ENCODE peak calls at places on chromosomes 1 and 21, in eight cellular contexts. H is foreskin fibroblast, R is Calu3, F is fibroblast of the aortic adventitia, Z is astrocyte of the cerebellum, S is PC-3, V is mucosa of descending colon, B is OCI-LY7. G is an unnamed sample.

GRCh38 chr1:185232874-185233273 is 75.9 kb downstream of the SWT1 start:
- DNase-seq in H (no peak), R (no peak), F (no peak), Z (no peak), S (no peak), V (no peak), B (no peak), G (no peak)

GRCh38 chr1:43706598-43707190 is 642 bp upstream of the ST3GAL3 start:
- DNase-seq in H (no peak), R (peak), F (peak), Z (no peak), S (peak), V (peak), B (peak), G (no peak)

GRCh38 chr1:72283204-72284083 is 1.1 kb upstream of the NEGR1 start:
- DNase-seq in H (peak), R (peak), F (peak), Z (peak), S (peak), V (peak), B (no peak), G (peak)

GRCh38 chr1:41566274-41566885 is 81.9 kb upstream of the EDN2 start:
- DNase-seq in H (no peak), R (no peak), F (no peak), Z (no peak), S (no peak), V (no peak), B (no peak), G (no peak)

GRCh38 chr1:165595561-165595960 is 35.5 kb upstream of the MGST3 start:
- DNase-seq in H (peak), R (no peak), F (peak), Z (peak), S (peak), V (no peak), B (no peak), G (no peak)

GRCh38 chr21:31181089-31181757 is 142.9 kb upstream of the KRTAP19-8 start:
- DNase-seq in H (no peak), R (no peak), F (no peak), Z (no peak), S (no peak), V (no peak), B (no peak), G (no peak)

GRCh38 chr1:159851386-159851785 is 11.1 kb downstream of the VSIG8 start:
- DNase-seq in H (no peak), R (no peak), F (no peak), Z (no peak), S (no peak), V (no peak), B (peak), G (no peak)

GRCh38 chr1:96772349-96772748 is 50.8 kb downstream of the PTBP2 start:
- DNase-seq in H (no peak), R (no peak), F (no peak), Z (no peak), S (no peak), V (no peak), B (no peak), G (no peak)

GRCh38 chr21:39125752-39126485 is 57.3 kb downstream of the PSMG1 start:
- DNase-seq in H (peak), R (peak), F (peak), Z (peak), S (peak), V (peak), B (peak), G (peak)

GRCh38 chr1:119449964-119450363 is 35.0 kb downstream of the HSD3B2 start:
- DNase-seq in H (no peak), R (no peak), F (no peak), Z (no peak), S (peak), V (no peak), B (no peak), G (no peak)

GRCh38 chr1:99737016-99737415 is 29.4 kb downstream of the FRRS1 start:
- DNase-seq in H (peak), R (no peak), F (peak), Z (peak), S (peak), V (no peak), B (peak), G (no peak)

GRCh38 chr1:74673351-74674111 is at the start of gene ERICH3:
- DNase-seq in H (no peak), R (peak), F (peak), Z (no peak), S (no peak), V (no peak), B (no peak), G (no peak)

GRCh38 chr1:43766086-43766784 is 58.9 kb downstream of the ST3GAL3 start:
- DNase-seq in H (no peak), R (no peak), F (no peak), Z (no peak), S (no peak), V (no peak), B (no peak), G (no peak)

GRCh38 chr1:3656450-3657095 is 4.3 kb downstream of the TP73 start:
- DNase-seq in H (no peak), R (no peak), F (no peak), Z (no peak), S (no peak), V (no peak), B (no peak), G (no peak)

GRCh38 chr1:9182784-9183257 is 51.8 kb upstream of the H6PD start:
- DNase-seq in H (no peak), R (no peak), F (no peak), Z (no peak), S (no peak), V (no peak), B (no peak), G (no peak)

GRCh38 chr1:204828352-204828850 is 42.3 kb upstream of the NFASC start:
- DNase-seq in H (peak), R (peak), F (peak), Z (no peak), S (peak), V (peak), B (no peak), G (no peak)

GRCh38 chr21:44838038-44838895 is 20.4 kb upstream of the SUMO3 start:
- DNase-seq in H (no peak), R (no peak), F (no peak), Z (no peak), S (no peak), V (no peak), B (no peak), G (no peak)

GRCh38 chr1:206735553-206736031 is 35.0 kb upstream of the IL19 start:
- DNase-seq in H (no peak), R (no peak), F (peak), Z (no peak), S (no peak), V (no peak), B (no peak), G (peak)

GRCh38 chr1:9281907-9282306 is 10.8 kb upstream of the SPSB1 start:
- DNase-seq in H (no peak), R (no peak), F (no peak), Z (no peak), S (no peak), V (peak), B (no peak), G (no peak)

GRCh38 chr21:40118527-40118926 is 251.3 kb downstream of the PCP4 start:
- DNase-seq in H (no peak), R (no peak), F (no peak), Z (no peak), S (peak), V (no peak), B (no peak), G (no peak)

GRCh38 chr1:177432897-177433296 is 262.1 kb downstream of the BRINP2 start:
- DNase-seq in H (no peak), R (no peak), F (peak), Z (no peak), S (peak), V (no peak), B (peak), G (no peak)

GRCh38 chr1:155196103-155196892 is 11.4 kb downstream of the THBS3 start:
- DNase-seq in H (no peak), R (no peak), F (peak), Z (no peak), S (no peak), V (peak), B (no peak), G (no peak)

GRCh38 chr1:167297222-167298214 is 76.8 kb downstream of the POU2F1 start:
- DNase-seq in H (peak), R (peak), F (peak), Z (no peak), S (no peak), V (no peak), B (no peak), G (peak)

GRCh38 chr21:14259669-14260458 is 43.9 kb downstream of the RBM11 start:
- DNase-seq in H (peak), R (no peak), F (peak), Z (peak), S (peak), V (no peak), B (peak), G (no peak)

GRCh38 chr1:66445492-66446181 is 88.3 kb upstream of the SGIP1 start:
- DNase-seq in H (no peak), R (no peak), F (no peak), Z (no peak), S (no peak), V (peak), B (peak), G (no peak)

DNA sequence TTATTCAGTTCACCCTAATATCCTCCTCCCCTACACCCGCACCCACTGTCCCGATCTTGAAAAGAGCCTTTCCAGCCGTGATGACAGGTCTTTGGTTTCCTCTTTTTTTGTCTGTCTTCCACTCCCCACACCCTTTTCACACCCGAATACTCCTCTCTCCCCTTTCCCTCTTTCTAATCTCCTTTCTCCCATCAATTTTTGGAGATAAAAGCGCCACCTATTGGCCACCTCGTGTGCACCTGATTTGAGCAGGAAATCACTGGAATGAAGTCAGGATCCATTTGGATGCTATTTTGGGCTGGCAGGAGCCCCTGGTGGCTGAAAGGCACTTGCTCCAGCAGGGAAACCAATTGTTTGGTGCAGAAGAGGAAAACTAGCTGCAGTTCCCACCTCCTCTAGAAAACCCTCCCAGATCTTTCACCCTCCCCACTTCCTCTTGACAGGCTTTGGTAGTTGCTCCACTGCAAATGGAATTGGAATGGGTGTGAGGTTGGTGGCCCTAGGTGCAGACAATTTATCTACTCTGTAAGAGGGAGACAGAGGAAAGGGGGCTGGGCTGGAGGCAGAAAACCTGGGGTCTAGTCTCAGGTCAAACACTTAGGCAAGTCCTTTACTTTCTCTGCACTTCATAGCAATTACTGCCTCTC is 8.4 kb downstream of the FOXE3 start:
- DNase-seq in H (peak), R (peak), F (peak), Z (peak), S (peak), V (no peak), B (peak), G (no peak)
- TF ChIP-seq CTCF in H (peak), R (peak), F (peak), Z (peak), S (peak), V (peak), B (peak), G (peak)

DNA sequence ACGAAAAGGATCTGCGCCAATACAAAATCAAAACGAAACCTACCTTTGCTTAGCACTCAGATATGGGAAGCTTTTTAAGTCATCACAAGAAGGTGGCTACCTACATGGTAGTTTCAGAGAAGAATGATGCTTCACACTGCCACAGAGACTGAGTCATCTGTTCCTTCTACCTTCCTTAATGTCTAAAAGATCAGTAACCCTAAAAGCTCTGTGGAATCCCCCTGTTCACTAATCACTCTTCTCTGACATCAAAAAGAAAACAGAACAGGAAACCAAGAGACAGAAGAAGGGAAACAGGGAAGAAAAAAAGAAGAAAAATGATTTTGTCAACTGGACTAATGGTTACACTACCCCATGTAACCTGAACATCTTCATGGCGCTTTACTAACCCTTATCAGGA is 177.2 kb downstream of the SMYD3 start:
- DNase-seq in H (no peak), R (no peak), F (no peak), Z (no peak), S (no peak), V (no peak), B (no peak), G (no peak)
- TF ChIP-seq CTCF in H (no peak), R (no peak), F (no peak), Z (no peak), S (no peak), V (no peak), B (no peak), G (no peak)

DNA sequence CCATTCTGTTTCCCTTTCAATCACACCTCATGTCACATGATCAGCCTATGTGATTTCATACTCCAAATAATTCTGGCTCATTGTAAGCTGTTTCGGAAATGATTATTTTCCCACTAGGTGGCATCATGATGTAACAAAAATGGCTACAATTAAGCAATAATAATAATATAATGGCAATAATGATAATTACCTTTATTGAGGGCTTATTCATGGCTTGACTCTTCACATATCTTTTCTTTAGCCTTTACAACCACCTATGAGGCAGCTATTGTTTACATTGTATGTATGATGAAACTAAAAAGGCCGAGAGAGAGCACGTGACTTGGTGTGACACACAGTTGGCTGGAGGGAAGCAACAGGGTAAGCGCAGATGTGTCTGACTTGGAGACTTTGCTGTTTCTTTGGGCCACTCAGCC is 12.5 kb upstream of the KPRP start:
- DNase-seq in H (no peak), R (peak), F (peak), Z (no peak), S (peak), V (no peak), B (peak), G (no peak)
- TF ChIP-seq CTCF in H (no peak), R (no peak), F (no peak), Z (no peak), S (peak), V (no peak), B (peak), G (no peak)

GRCh38 chr1:200890818-200891773 is 3.6 kb upstream of the INAVA start:
- DNase-seq in H (peak), R (peak), F (peak), Z (no peak), S (peak), V (peak), B (no peak), G (no peak)
- TF ChIP-seq CTCF in H (peak), R (peak), F (peak), Z (peak), S (peak), V (peak), B (peak), G (peak)

GRCh38 chr1:153384996-153385580 is 5.8 kb downstream of the S100A8 start:
- DNase-seq in H (no peak), R (no peak), F (no peak), Z (no peak), S (no peak), V (no peak), B (no peak), G (no peak)
- TF ChIP-seq CTCF in H (no peak), R (no peak), F (no peak), Z (no peak), S (no peak), V (no peak), B (no peak), G (no peak)

GRCh38 chr1:217053666-217054065 is 330.4 kb upstream of the ESRRG start:
- DNase-seq in H (no peak), R (no peak), F (no peak), Z (no peak), S (no peak), V (no peak), B (no peak), G (no peak)

GRCh38 chr1:217049081-217049480 is 325.9 kb upstream of the ESRRG start:
- DNase-seq in H (no peak), R (no peak), F (no peak), Z (no peak), S (no peak), V (no peak), B (no peak), G (no peak)

GRCh38 chr1:217052196-217052595 is 329.0 kb upstream of the ESRRG start:
- DNase-seq in H (no peak), R (no peak), F (no peak), Z (no peak), S (no peak), V (no peak), B (no peak), G (no peak)

GRCh38 chr1:217048104-217048707 is 325.0 kb upstream of the ESRRG start:
- DNase-seq in H (no peak), R (peak), F (peak), Z (no peak), S (peak), V (no peak), B (peak), G (no peak)
- TF ChIP-seq CTCF in H (no peak), R (no peak), F (peak), Z (no peak), S (peak), V (no peak), B (peak), G (no peak)

DNA sequence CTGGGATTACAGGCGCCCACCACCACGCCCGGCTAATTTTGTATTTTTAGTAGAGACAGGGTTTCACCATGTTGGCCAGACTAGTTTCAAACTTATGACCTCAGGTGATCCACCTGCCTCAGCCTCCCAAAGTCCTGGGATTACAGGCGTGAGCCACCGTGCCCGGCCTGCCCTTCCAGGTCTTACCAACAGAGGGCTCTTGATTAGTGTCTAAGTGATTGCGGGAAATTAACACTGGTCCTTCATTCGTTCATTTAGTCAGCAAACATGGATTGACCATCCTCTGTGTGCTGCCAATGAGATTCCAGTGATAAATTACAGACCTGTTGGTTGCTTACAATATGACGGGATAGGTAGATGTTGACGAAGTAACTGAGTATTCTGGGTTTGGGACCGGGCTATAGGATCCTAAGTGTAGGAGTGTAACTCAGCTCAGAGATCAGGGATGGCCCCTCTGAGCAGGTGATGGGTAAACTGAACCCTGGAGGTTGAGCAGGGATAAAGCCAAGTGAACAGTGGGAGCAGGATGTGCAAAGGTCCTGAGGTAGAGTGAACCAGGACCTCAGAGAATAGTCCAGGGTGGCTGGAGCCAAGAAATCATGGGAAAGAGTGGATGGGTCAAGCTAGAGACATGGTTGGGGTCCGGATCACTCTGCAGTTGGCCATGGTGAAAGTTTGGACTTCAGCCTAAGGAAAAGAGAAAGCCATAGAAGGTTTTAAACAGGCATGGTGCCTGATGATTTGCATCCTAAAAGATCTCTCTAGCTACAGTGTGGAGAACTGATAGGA is 171.2 kb downstream of the KAZN start:
- DNase-seq in H (no peak), R (no peak), F (no peak), Z (no peak), S (no peak), V (no peak), B (no peak), G (no peak)
- TF ChIP-seq CTCF in H (no peak), R (no peak), F (no peak), Z (no peak), S (no peak), V (no peak), B (peak), G (peak)

DNA sequence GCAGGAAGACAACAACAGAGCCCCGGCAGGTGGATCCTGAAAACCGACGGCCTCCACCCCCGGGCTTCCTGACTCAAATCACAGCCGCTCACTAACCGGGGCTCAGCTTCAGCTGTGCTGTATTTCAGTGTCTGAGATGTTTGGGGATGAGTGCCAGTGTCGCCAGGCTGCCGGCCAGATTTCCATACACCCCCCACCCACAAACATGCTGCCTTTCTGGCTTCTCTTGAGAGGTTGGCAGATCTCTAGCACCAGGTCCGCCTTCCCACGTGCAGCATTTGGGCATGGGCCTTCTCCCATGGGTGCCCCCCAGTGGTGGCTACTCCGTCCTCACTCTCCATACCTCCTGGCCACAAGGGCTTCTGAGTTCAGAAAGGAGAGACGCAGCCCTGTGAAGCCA is 34.8 kb downstream of the KCNAB2 start:
- DNase-seq in H (no peak), R (peak), F (no peak), Z (no peak), S (peak), V (peak), B (no peak), G (no peak)
- TF ChIP-seq CTCF in H (no peak), R (no peak), F (no peak), Z (peak), S (peak), V (no peak), B (peak), G (no peak)

GRCh38 chr1:105137543-105138444 is 1388.1 kb downstream of the AMY1C start:
- DNase-seq in H (no peak), R (peak), F (no peak), Z (no peak), S (peak), V (no peak), B (peak), G (no peak)

DNA sequence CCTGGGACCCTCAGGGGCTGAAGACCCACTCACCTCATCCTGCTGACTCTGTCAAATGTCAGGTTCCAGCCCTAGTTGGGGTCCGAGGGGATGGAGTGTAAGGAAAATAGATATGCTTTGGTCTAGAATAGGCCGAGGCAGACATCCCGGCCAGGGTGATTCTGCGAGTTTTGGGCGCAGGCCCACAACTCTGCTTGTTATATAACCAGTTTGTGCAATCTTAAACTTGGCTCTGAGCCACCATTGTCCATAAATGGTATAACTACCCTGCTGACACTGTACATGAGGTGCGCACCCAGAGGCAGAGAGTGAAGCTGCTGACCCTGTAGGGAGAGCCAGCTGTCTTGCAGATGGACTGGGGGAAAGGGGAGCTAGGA is 1388.7 kb downstream of the AMY1C start:
- DNase-seq in H (no peak), R (peak), F (no peak), Z (no peak), S (peak), V (no peak), B (no peak), G (no peak)
- TF ChIP-seq CTCF in H (no peak), R (no peak), F (no peak), Z (no peak), S (no peak), V (no peak), B (no peak), G (no peak)